ENCODE peak calls at places on chromosomes 6 and 20, in six cellular contexts. I is Panc1, F is SJSA1, W is cardiac muscle cell, A is uterus, D is ovary. N is an unnamed sample. For H3K4me1 and H3K27me3, the result is how much of the 10 kb centered on the place peaks cover.

GRCh38 chr20:25484911-25485511 is 77.5 kb downstream of the GINS1 start:
- DNase-seq in W (peak), A (no peak), D (no peak), I (no peak), F (no peak), N (no peak)

GRCh38 chr6:150212745-150213144 is 69.9 kb downstream of the PPP1R14C start:
- DNase-seq in W (no peak), A (no peak), I (no peak), D (no peak), F (no peak), N (no peak)

GRCh38 chr6:24099181-24099580 is 26.8 kb upstream of the NRSN1 start:
- DNase-seq in A (no peak), F (no peak), D (no peak), I (no peak), W (no peak), N (no peak)

GRCh38 chr6:30013296-30013922 is 47.7 kb upstream of the POLR1H start:
- DNase-seq in I (no peak), W (peak), A (no peak), F (peak), D (no peak), N (peak)

GRCh38 chr20:49445176-49445575 is 37.3 kb downstream of the KCNB1 start:
- DNase-seq in W (peak), I (no peak), F (no peak), A (no peak), D (no peak), N (peak)

GRCh38 chr20:47318596-47319516 is 37.6 kb downstream of the ZMYND8 start:
- DNase-seq in A (peak), I (no peak), D (peak), F (peak), W (peak), N (peak)

GRCh38 chr6:108616544-108616943 is 55.8 kb downstream of the FOXO3 start:
- DNase-seq in F (no peak), A (no peak), I (no peak), W (peak), D (no peak), N (no peak)

GRCh38 chr6:30915591-30915946 is 1.5 kb downstream of the VARS2 start:
- DNase-seq in D (peak), W (peak), I (no peak), F (peak), A (no peak), N (no peak)

GRCh38 chr20:42577193-42577592 is 612.5 kb downstream of the PTPRT start:
- DNase-seq in W (no peak), F (no peak), I (no peak), A (no peak), D (no peak), N (no peak)

GRCh38 chr20:10137533-10137932 is 81.1 kb upstream of the SNAP25 start:
- DNase-seq in I (no peak), F (no peak), D (no peak), W (no peak), A (no peak), N (no peak)

GRCh38 chr6:137192821-137193220 is 19.4 kb upstream of the IL22RA2 start:
- DNase-seq in F (no peak), A (no peak), W (no peak), D (no peak), I (no peak), N (no peak)

GRCh38 chr6:63640062-63640461 is 4.5 kb downstream of the PHF3 start:
- DNase-seq in W (peak), F (no peak), D (no peak), A (no peak), I (no peak), N (no peak)

GRCh38 chr20:25486377-25486776 is 78.9 kb downstream of the GINS1 start:
- DNase-seq in A (no peak), F (no peak), I (no peak), D (peak), W (peak), N (no peak)

GRCh38 chr20:3751664-3752385 is 15.7 kb downstream of the ADISSP start:
- DNase-seq in W (no peak), I (no peak), A (no peak), F (no peak), D (no peak), N (peak)

GRCh38 chr20:58538752-58539151 is 23.6 kb upstream of the APCDD1L start:
- DNase-seq in I (no peak), W (no peak), F (no peak), D (no peak), A (no peak), N (no peak)

GRCh38 chr20:48841861-48842529 is 14.2 kb upstream of the PREX1 start:
- DNase-seq in D (no peak), I (peak), F (peak), A (no peak), W (peak), N (no peak)

GRCh38 chr20:23631981-23632710 is 5.6 kb downstream of the CST3 start:
- DNase-seq in W (no peak), A (no peak), I (no peak), D (no peak), F (no peak), N (no peak)

GRCh38 chr6:85449818-85450577 is at the start of gene NT5E:
- DNase-seq in I (no peak), D (peak), F (peak), W (peak), A (peak), N (peak)

GRCh38 chr20:56411759-56412472 is at the start of gene CASS4:
- DNase-seq in I (no peak), F (no peak), D (no peak), A (no peak), W (peak), N (no peak)

GRCh38 chr6:421211-421610 is 29.7 kb downstream of the IRF4 start:
- DNase-seq in W (no peak), I (no peak), F (no peak), D (no peak), A (no peak), N (no peak)

GRCh38 chr20:59438201-59438600 is 137.8 kb downstream of the EDN3 start:
- DNase-seq in F (no peak), D (no peak), I (no peak), W (no peak), A (no peak), N (no peak)

GRCh38 chr6:53730767-53731166 is 64.0 kb upstream of the LRRC1 start:
- DNase-seq in I (no peak), F (no peak), A (no peak), W (no peak), D (no peak), N (no peak)

GRCh38 chr6:136510299-136510698 is 39.9 kb downstream of the MAP7 start:
- DNase-seq in I (no peak), F (no peak), W (no peak), D (no peak), A (no peak), N (no peak)

GRCh38 chr6:101443315-101443714 is 49.8 kb downstream of the GRIK2 start:
- DNase-seq in A (no peak), F (no peak), W (no peak), I (no peak), D (no peak), N (no peak)

GRCh38 chr6:73314577-73315492 is 39.2 kb downstream of the DPPA5 start:
- DNase-seq in D (no peak), A (no peak), I (no peak), F (no peak), W (peak), N (no peak)

GRCh38 chr6:129276986-129277385 is 394.0 kb downstream of the LAMA2 start:
- DNase-seq in I (no peak), A (no peak), W (peak), D (no peak), F (no peak), N (no peak)

GRCh38 chr6:13412639-13413465 is 74.5 kb downstream of the GFOD1 start:
- DNase-seq in W (no peak), F (no peak), I (no peak), D (no peak), A (no peak), N (no peak)
- H3K4me1 ChIP-seq in W (under half), F (under half), I (under half), D (under half), A (under half), N (under half)

GRCh38 chr6:15621203-15622044 is 41.4 kb downstream of the DTNBP1 start:
- DNase-seq in W (peak), F (no peak), I (no peak), A (peak), D (peak), N (peak)
- H3K4me3 ChIP-seq in W (no peak), F (no peak), I (no peak), A (no peak), D (no peak), N (no peak)

GRCh38 chr6:169213814-169214520 is 39.7 kb downstream of the THBS2 start:
- DNase-seq in A (no peak), D (peak), W (no peak), F (peak), I (no peak), N (no peak)
- H3K27me3 ChIP-seq in A (under half), D (under half), W (under half), F (under half), I (under half), N (under half)

GRCh38 chr6:35054743-35055130 is 86.4 kb downstream of the TCP11 start:
- DNase-seq in I (no peak), F (no peak), W (no peak), A (no peak), D (no peak), N (no peak)

GRCh38 chr6:35056952-35057351 is 84.2 kb downstream of the TCP11 start:
- DNase-seq in F (no peak), D (no peak), I (no peak), W (no peak), A (no peak), N (peak)

GRCh38 chr6:35057449-35058030 is 83.6 kb downstream of the TCP11 start:
- DNase-seq in D (no peak), A (no peak), I (no peak), W (no peak), F (no peak), N (no peak)

GRCh38 chr6:35054106-35054742 is 86.9 kb downstream of the TCP11 start:
- DNase-seq in W (no peak), D (no peak), I (no peak), F (no peak), A (no peak), N (no peak)

GRCh38 chr6:35055906-35056305 is 85.2 kb downstream of the TCP11 start:
- DNase-seq in W (no peak), D (no peak), I (no peak), F (no peak), A (no peak), N (peak)
- H3K4me1 ChIP-seq in W (under half), D (under half), I (under half), F (under half), A (under half), N (under half)